ENCODE peak calls at places on chromosomes 2 and 18, in four cellular contexts. X is tibial artery, O is Peyer's patch, P is H9. S is an unnamed sample. For H3K9me3, the result is how much of the 10 kb centered on the place peaks cover.

GRCh38 chr2:227415538-227416424 is 28.0 kb upstream of the SCYGR1 start:
- DNase-seq in X (peak), O (no peak), P (no peak), S (no peak)

GRCh38 chr2:232382331-232383225 is 4.0 kb downstream of the ALPP start:
- DNase-seq in P (no peak), O (no peak), X (no peak), S (no peak)

GRCh38 chr2:196230051-196230450 is 58.7 kb upstream of the STK17B start:
- DNase-seq in P (no peak), O (peak), X (no peak), S (no peak)

GRCh38 chr2:232897971-232898408 is 27.9 kb downstream of the SNORC start:
- DNase-seq in O (no peak), X (no peak), P (no peak), S (no peak)

GRCh38 chr2:237637429-237638135 is 10.2 kb downstream of the LRRFIP1 start:
- DNase-seq in P (no peak), X (no peak), O (no peak), S (no peak)

GRCh38 chr18:48896875-48897511 is 53.8 kb downstream of the SMAD7 start:
- DNase-seq in X (peak), O (peak), P (peak), S (no peak)

GRCh38 chr2:144470334-144470733 is 49.6 kb downstream of the ZEB2 start:
- DNase-seq in O (no peak), P (no peak), X (no peak), S (no peak)

GRCh38 chr2:188322569-188323531 is 31.2 kb downstream of the GULP1 start:
- DNase-seq in O (no peak), X (no peak), P (no peak), S (no peak)

GRCh38 chr2:236569593-236569973 is at the start of gene ACKR3:
- DNase-seq in O (peak), P (peak), X (peak), S (peak)

GRCh38 chr2:111624401-111625156 is 259.4 kb downstream of the ANAPC1 start:
- DNase-seq in O (no peak), X (no peak), P (no peak), S (no peak)

GRCh38 chr2:133077259-133077822 is 407.3 kb upstream of the LYPD1 start:
- DNase-seq in X (no peak), O (no peak), P (no peak), S (no peak)

GRCh38 chr2:146697307-146697706 is 1147.5 kb upstream of the ACVR2A start:
- DNase-seq in X (no peak), O (no peak), P (no peak), S (no peak)

GRCh38 chr2:146701183-146701582 is 1143.6 kb upstream of the ACVR2A start:
- DNase-seq in P (peak), X (no peak), O (no peak), S (no peak)
- H3K9me3 ChIP-seq in P (under half), X (under half), O (under half), S (under half)

GRCh38 chr2:175187378-175187777 is 5.9 kb upstream of the ATP5MC3 start:
- DNase-seq in X (no peak), O (no peak), P (peak), S (peak)
- TF ChIP-seq CTCF in X (no peak), O (peak), P (peak), S (peak)

GRCh38 chr18:62741118-62741566 is 25.8 kb downstream of the PHLPP1 start:
- DNase-seq in P (no peak), O (peak), X (no peak), S (peak)

GRCh38 chr18:62739911-62740310 is 24.6 kb downstream of the PHLPP1 start:
- DNase-seq in X (no peak), P (no peak), O (no peak), S (no peak)

GRCh38 chr18:62736077-62736476 is 20.7 kb downstream of the PHLPP1 start:
- DNase-seq in P (no peak), O (no peak), X (no peak), S (no peak)

GRCh38 chr18:62737474-62737873 is 22.1 kb downstream of the PHLPP1 start:
- DNase-seq in X (no peak), O (no peak), P (no peak), S (no peak)

GRCh38 chr18:62738638-62739037 is 23.3 kb downstream of the PHLPP1 start:
- DNase-seq in P (no peak), X (no peak), O (no peak), S (no peak)
- H3K9me3 ChIP-seq in P (under half), X (under half), O (under half), S (under half)

GRCh38 chr2:170360546-170361358 is 182.8 kb downstream of the MYO3B start:
- DNase-seq in P (no peak), O (peak), X (no peak), S (no peak)

GRCh38 chr2:170359466-170359865 is 181.5 kb downstream of the MYO3B start:
- DNase-seq in O (no peak), P (no peak), X (no peak), S (no peak)

GRCh38 chr2:170362313-170362795 is 184.4 kb downstream of the MYO3B start:
- DNase-seq in O (no peak), X (no peak), P (no peak), S (no peak)

GRCh38 chr2:170362895-170363582 is 185.1 kb downstream of the MYO3B start:
- DNase-seq in X (no peak), P (no peak), O (no peak), S (no peak)

DNA sequence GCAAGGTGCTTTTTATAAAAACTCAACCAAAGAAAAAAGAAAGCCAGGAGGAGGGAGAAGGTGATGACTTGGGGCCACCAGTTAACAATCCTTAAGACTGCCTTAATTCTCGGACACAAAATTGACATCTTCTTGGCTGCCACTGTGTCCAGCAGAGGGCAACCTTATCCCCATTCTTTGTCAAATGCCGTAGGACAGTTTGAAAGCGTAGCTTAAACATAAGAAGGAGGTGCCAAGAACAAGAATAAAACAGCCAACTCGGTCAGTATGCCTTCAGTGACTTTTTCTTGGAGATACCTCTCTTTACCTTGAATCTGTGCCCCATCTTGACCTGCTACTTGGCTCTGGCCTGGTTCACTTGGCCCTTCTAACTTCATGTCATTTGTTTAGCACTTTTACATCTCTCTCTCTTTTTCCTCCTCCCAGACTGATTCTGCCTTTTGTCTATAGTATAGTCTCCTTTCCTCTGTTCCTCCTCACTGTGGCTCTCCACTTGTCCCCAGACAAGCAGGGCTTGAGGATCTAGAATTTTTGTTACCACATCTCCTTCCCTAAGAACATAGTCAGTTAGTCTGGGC is 183.5 kb downstream of the MYO3B start:
- DNase-seq in P (peak), X (no peak), O (peak), S (peak)
- TF ChIP-seq CTCF in P (peak), X (peak), O (peak), S (peak)

GRCh38 chr18:78738076-78738690 is 241.4 kb upstream of the SALL3 start:
- DNase-seq in P (peak), O (peak), X (no peak), S (no peak)

GRCh38 chr18:78739843-78740677 is 239.6 kb upstream of the SALL3 start:
- DNase-seq in O (peak), X (no peak), P (peak), S (no peak)

GRCh38 chr18:78737006-78737915 is 242.4 kb upstream of the SALL3 start:
- DNase-seq in O (peak), P (peak), X (no peak), S (no peak)

GRCh38 chr18:78740876-78741275 is 238.7 kb upstream of the SALL3 start:
- DNase-seq in X (no peak), P (peak), O (peak), S (no peak)

DNA sequence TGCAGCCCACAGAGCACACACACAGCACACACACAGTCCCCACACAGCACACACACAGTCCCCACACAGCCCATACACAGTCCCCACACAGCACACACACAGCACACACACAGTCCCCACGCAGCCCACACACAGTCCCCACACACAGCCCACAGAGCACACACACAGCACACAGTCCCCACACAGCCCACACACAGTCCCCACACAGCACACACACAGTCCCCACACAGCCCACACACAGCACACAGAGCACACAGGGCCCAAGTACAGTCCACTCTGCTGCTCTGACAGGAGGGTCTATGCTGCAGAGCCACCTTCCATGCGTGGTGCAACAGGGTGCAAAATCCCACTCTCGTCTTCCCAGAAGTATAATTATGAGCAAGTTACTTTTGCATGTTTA is 240.5 kb upstream of the SALL3 start:
- DNase-seq in P (no peak), O (no peak), X (no peak), S (no peak)
- H3K9me3 ChIP-seq in P (under half), O (under half), X (under half), S (under half)

DNA sequence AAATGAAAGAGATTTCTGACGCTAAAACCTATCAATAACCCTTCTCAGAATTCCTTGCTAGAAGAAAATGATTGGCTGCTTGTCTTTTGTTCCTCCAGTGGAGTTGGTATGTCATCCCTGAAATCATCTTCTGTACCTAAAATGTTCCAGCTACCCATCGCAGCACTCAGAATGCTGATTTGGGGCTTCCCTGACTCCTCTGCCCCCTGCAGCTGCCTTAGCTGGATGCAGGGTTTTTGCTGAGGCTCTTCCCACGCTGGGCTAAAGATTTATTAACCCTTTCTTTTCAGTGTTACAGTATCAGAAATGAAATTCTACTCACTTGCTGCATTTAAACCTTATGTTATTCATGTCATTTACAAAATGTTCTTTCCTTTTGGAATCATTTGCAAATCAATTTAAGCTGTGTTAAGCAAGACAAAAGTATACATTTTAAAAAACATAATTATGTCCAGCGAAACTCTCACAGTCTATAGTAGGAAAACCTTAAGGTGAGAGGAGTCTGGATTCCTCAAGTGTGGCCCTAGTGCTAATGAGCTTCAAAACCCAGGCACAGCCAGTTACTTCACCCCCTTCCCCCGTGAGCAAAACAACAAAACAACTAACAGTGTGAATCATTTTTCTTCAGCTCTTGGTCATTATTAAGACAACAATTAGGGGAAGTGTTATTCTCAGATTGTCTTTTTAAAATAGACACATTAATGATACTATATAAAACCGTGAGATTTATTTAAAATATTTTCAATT is 32.8 kb downstream of the PKP4 start:
- DNase-seq in X (no peak), P (no peak), O (no peak), S (no peak)
- TF ChIP-seq CTCF in X (no peak), P (peak), O (no peak), S (no peak)

DNA sequence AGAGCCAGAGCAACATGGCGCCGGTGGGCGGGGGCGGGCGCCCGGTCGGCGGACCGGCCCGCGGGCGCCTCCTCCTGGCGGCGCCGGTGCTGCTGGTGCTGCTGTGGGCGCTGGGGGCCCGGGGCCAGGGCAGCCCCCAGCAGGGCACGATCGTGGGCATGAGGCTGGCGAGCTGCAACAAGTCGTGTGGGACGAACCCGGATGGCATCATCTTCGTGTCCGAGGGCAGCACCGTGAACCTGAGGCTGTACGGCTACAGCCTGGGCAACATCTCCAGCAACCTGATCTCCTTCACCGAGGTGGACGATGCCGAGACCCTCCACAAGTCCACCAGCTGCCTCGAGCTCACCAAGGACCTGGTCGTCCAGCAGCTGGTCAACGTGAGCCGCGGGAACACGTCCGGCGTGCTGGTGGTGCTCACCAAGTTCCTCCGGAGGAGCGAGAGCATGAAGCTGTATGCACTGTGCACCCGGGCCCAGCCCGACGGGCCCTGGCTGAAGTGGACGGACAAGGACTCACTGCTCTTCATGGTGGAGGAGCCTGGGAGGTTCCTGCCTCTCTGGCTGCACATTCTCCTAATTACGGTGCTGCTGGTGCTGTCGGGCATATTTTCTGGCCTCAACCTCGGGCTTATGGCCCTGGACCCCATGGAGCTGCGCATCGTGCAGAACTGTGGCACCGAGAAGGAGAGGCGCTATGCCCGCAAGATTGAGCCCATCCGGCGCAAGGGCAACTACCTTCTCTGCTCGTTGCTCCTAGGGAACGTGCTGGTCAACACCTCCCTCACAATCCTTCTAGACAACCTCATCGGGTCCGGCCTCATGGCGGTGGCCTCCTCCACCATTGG is 507 bp downstream of the CNNM4 start:
- DNase-seq in O (peak), P (peak), X (peak), S (peak)
- H3K9me3 ChIP-seq in O (under half), P (under half), X (under half), S (under half)

DNA sequence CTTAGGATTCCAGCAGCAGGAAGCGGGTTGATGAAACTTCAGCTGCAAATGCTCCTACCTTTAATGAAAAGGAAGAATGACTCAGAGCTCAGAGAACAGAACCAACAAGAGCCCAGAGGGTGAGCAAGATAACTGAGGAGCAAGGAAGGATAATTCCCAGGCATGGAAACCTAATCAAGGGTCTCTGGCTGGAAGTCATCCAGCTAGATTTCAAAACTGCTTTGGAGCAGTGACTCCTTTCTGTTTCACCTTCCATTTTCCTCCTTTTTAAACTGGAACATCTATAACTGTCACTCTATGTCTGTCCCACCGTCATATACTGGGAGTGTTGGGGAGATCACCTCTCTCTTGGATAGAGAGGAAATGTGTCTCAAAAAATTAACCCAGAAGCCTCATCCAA is 148.4 kb upstream of the RAB6C start:
- DNase-seq in X (no peak), O (no peak), P (no peak), S (no peak)
- TF ChIP-seq CTCF in X (no peak), O (no peak), P (no peak), S (no peak)

GRCh38 chr18:3333721-3334386 is 71.9 kb downstream of the MYL12B start:
- DNase-seq in P (no peak), O (no peak), X (no peak), S (no peak)
- H3K9me3 ChIP-seq in P (under half), O (under half), X (under half), S (under half)

GRCh38 chr18:37298816-37299215 is 266.8 kb downstream of the CELF4 start:
- DNase-seq in X (no peak), P (no peak), O (no peak), S (no peak)

GRCh38 chr18:37297106-37297505 is 268.5 kb downstream of the CELF4 start:
- DNase-seq in X (no peak), O (no peak), P (no peak), S (no peak)

GRCh38 chr18:37289423-37289822 is 276.2 kb downstream of the CELF4 start:
- DNase-seq in O (no peak), P (no peak), X (no peak), S (no peak)

GRCh38 chr18:37299471-37300304 is 265.9 kb downstream of the CELF4 start:
- DNase-seq in O (peak), X (peak), P (no peak), S (no peak)

DNA sequence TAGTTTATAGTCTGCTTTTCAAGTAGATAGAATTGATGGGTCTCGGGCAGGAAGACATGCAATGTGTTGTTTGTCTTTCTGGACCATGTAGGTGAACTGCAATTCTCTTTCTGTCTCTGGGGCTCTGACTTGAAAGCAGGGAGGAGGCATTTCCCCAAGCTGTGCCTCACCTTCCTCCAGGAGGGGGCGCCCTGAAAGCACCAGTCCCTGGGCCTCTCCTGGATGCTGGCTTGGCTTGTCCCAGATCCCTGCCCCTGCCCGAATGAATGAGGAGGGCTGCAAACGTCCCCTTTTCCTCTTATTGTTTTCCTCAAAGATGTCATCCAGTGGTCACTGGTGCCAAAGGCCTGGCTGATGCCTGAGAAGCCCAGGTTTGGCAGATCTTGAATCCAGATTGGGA is 270.6 kb downstream of the CELF4 start:
- DNase-seq in P (peak), O (no peak), X (no peak), S (no peak)
- TF ChIP-seq CTCF in P (peak), O (no peak), X (no peak), S (peak)